ENCODE peak calls at places on chromosomes 6 and 20, in five cellular contexts. V is breast epithelium, N is adrenal gland, U is body of pancreas, M is H54. L is an unnamed sample.
A peak's percentile ranks its signal among the peaks of the same experiment; 100 is the strongest.

GRCh38 chr6:141726158-141726557 is 406.6 kb upstream of the GJE1 start:
- DNase-seq in U (no peak), V (no peak), M (no peak), N (no peak), L (no peak)

GRCh38 chr6:56852611-56853010 is 102.3 kb upstream of the BEND6 start:
- DNase-seq in M (no peak), V (no peak), U (no peak), N (no peak), L (no peak)

GRCh38 chr6:53751417-53751816 is 43.4 kb upstream of the LRRC1 start:
- DNase-seq in N (no peak), U (no peak), M (no peak), V (no peak), L (no peak)

GRCh38 chr6:71502961-71503360 is 214.3 kb downstream of the OGFRL1 start:
- DNase-seq in V (no peak), N (no peak), M (no peak), U (no peak), L (no peak)

GRCh38 chr6:119676971-119677370 is 327.4 kb upstream of the MAN1A1 start:
- DNase-seq in M (peak; percentile 0), V (no peak), N (no peak), U (no peak), L (no peak)

GRCh38 chr6:80633412-80633811 is 526.9 kb downstream of the BCKDHB start:
- DNase-seq in M (no peak), U (no peak), V (no peak), N (no peak), L (no peak)

GRCh38 chr6:127343753-127344659 is 597 bp upstream of the ECHDC1 start:
- DNase-seq in M (no peak), N (no peak), U (no peak), V (no peak), L (peak; percentile 62)

GRCh38 chr20:18019068-18019467 is 38.6 kb downstream of the OVOL2 start:
- DNase-seq in V (no peak), M (peak; percentile 35), U (no peak), N (peak; percentile 16), L (peak; percentile 31)

GRCh38 chr20:39170896-39171463 is 208.8 kb downstream of the DHX35 start:
- DNase-seq in V (no peak), M (no peak), U (no peak), N (no peak), L (no peak)

GRCh38 chr6:163460307-163460782 is 45.8 kb downstream of the QKI start:
- DNase-seq in N (no peak), V (no peak), M (peak; percentile 0), U (no peak), L (no peak)

GRCh38 chr6:4794140-4794707 is 18.0 kb downstream of the CDYL start:
- DNase-seq in V (no peak), M (no peak), U (no peak), N (no peak), L (peak; percentile 49)

GRCh38 chr6:39029156-39030011 is 19.2 kb upstream of the GLP1R start:
- DNase-seq in N (peak; percentile 25), M (peak; percentile 50), V (no peak), U (peak; percentile 64), L (peak; percentile 47)

GRCh38 chr6:137873273-137873762 is 6.3 kb downstream of the TNFAIP3 start:
- DNase-seq in M (peak; percentile 43), U (peak; percentile 69), N (peak; percentile 85), V (peak; percentile 85), L (no peak)

GRCh38 chr6:166672624-166673165 is 45.6 kb upstream of the RPS6KA2 start:
- DNase-seq in N (no peak), U (no peak), M (no peak), V (no peak), L (no peak)

GRCh38 chr6:5905431-5906339 is 101.0 kb downstream of the NRN1 start:
- DNase-seq in N (peak; percentile 81), U (peak; percentile 19), V (peak; percentile 67), M (peak; percentile 15), L (no peak)

GRCh38 chr6:7086488-7086887 is 21.3 kb upstream of the RREB1 start:
- DNase-seq in U (no peak), N (peak; percentile 44), V (no peak), M (no peak), L (peak; percentile 45)

GRCh38 chr6:107658920-107659879 is 164.9 kb downstream of the SCML4 start:
- DNase-seq in N (no peak), M (no peak), U (no peak), V (no peak), L (no peak)

GRCh38 chr6:107656381-107656780 is 166.5 kb downstream of the SOBP start:
- DNase-seq in V (no peak), U (no peak), N (no peak), M (no peak), L (no peak)

GRCh38 chr6:107656883-107657282 is 167.0 kb downstream of the SOBP start:
- DNase-seq in V (no peak), N (no peak), U (no peak), M (no peak), L (no peak)

GRCh38 chr6:107657373-107657754 is 166.7 kb downstream of the SCML4 start:
- DNase-seq in U (no peak), V (no peak), N (no peak), M (no peak), L (no peak)

DNA sequence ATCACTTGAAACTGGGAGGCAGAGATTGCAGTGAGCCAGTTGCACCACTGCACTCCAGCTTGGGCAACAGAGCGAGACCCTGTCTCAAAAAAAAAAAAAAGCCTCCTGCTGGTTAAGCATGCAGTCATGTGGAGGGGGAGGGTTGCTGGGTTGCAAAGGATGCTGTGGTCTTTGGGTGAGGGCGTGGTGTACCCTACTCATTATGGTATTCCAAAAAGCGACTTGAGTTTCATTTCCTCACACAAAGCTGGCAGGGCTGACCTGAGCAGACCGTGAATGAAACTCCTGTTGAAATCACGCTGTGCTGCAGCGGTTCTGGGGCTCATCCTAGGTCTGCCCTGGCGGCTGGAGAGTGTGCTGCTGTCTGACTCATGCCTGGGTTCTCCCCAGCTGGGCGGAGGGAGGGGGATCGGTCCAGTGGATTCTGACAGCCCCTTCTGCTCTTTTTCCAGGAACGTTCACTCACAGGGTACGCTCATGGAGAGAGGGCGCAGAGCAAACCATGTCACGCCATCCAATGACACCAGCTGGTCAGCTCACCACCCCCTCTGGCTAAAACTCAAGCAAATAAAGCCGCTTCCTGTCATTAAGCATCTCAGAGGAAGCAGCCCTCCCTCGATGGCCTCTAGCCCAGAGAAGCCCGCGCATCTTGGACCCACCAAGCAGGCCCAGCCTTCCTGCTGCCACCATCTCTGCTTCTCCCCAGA is 166.2 kb downstream of the SCML4 start:
- DNase-seq in M (peak; percentile 52), N (peak; percentile 75), U (no peak), V (no peak), L (no peak)
- TF ChIP-seq POLR2A in M (no peak), N (peak; percentile 31), U (no peak), V (no peak), L (no peak)

GRCh38 chr20:56465997-56466396 is 2.4 kb upstream of the RTF2 start:
- DNase-seq in U (no peak), N (peak; percentile 20), M (no peak), V (no peak), L (no peak)

GRCh38 chr20:56469077-56469449 is 636 bp downstream of the RTF2 start:
- DNase-seq in U (no peak), V (no peak), M (no peak), N (no peak), L (peak; percentile 40)

GRCh38 chr20:56467969-56468316 is 484 bp upstream of the RTF2 start:
- DNase-seq in U (no peak), M (no peak), V (no peak), N (no peak), L (no peak)

GRCh38 chr20:56463428-56463827 is 5.0 kb upstream of the RTF2 start:
- DNase-seq in M (no peak), U (no peak), N (no peak), V (no peak), L (no peak)

GRCh38 chr20:56468317-56469076 is at the start of gene RTF2:
- DNase-seq in U (peak; percentile 92), V (peak; percentile 87), N (peak; percentile 93), M (peak; percentile 84), L (peak; percentile 99)
- TF ChIP-seq POLR2A in U (no peak), V (peak; percentile 43), N (peak; percentile 23), M (peak; percentile 49), L (peak; percentile 80)

DNA sequence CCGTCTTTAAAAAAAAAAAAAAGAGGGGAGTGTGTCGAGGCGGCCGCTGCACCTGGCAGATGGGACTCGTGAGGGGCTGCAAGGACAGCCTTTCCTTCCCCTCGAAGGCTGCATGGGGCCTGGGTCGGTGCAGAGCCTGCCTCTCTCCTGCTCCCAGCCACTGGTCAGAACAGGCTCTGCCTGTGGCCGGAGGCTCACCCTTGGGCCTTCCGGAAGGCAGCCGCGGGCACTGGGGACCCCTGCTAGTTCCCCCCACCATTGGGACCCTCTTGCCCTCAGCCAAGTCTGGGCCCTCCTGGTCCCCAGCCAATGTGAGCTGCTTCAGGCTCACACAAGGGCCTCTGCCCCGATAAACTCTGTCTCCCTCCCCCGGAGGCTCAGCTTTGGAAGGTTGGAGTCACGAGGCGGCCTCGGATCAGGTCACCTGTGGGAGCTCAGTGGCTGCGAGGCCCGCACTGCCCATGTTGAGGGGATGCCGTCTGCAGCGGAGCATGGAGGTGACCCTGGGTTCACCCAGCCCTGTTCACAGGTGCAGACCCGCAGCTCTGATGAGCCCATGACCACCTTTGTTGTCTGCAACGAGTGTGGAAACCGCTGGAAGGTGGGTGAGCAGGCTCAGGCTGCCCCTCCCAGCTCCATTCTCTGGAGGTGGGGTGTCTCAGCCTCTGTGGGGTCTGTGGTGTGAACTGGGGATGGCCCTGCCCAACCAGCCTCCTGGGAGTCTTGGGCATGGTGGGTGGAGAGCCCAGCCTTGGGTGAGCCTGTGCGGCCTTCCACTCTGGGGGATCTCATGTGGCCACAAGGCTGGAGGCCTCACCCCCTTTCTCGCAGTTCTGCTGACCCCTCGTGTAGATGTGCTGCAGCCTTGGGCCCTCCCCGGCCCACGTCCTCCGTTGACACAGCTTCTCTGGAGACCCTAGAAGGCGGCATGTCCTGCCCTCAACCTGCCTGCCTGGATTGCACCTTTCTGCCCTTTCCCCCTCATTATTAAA is 7.7 kb downstream of the RGS19 start:
- DNase-seq in M (no peak), U (no peak), V (no peak), N (no peak), L (no peak)
- TF ChIP-seq POLR2A in M (no peak), U (no peak), V (no peak), N (no peak), L (no peak)

GRCh38 chr6:36598739-36599318 is 4.7 kb downstream of the SRSF3 start:
- DNase-seq in M (no peak), U (no peak), V (no peak), N (no peak), L (no peak)

GRCh38 chr6:36598326-36598725 is 4.2 kb downstream of the SRSF3 start:
- DNase-seq in V (no peak), U (no peak), N (no peak), M (no peak), L (no peak)

GRCh38 chr6:36599791-36600209 is 5.6 kb downstream of the SRSF3 start:
- DNase-seq in U (no peak), V (peak; percentile 40), M (no peak), N (peak; percentile 34), L (peak; percentile 30)

GRCh38 chr6:36603222-36604089 is 9.3 kb downstream of the SRSF3 start:
- DNase-seq in N (no peak), V (no peak), M (no peak), U (no peak), L (no peak)

DNA sequence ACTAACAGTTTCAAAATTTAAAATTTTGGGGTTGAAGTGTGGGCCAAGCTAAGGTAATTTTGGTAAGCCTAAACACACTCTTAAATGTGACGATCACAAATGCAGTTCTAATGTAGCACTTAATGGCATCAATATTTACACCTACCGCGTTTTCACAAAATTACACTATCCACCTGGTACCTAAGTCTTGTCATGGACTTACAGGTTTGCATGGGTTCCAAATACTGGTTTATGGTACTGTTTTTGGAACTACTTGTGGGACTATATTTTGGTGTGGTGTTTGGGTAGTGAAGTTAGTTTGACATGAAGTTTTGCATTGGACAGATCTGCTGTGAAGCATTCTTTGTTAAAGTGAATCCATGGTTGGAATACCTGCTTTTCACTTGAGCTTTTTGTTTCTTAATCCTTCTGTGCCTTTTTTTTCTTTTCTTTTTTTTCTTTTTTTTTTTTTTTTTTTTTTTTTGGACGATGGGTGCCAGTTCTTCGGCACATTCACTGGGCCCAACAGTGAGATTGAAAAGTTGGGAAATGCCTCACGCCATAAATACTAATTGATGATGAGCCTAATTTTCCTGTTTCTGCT is 6.5 kb downstream of the SRSF3 start:
- DNase-seq in N (no peak), M (no peak), U (no peak), V (no peak), L (no peak)
- TF ChIP-seq POLR2A in N (no peak), M (no peak), U (no peak), V (no peak), L (no peak)